ENCODE peak calls at places on chromosomes 6 and 20, in six cellular contexts. One of them, this sample, is unnamed.

GRCh38 chr6:105321207-105321606 is 81.7 kb downstream of the PREP start:
- DNase-seq in GM23338: no peak
- DNase-seq in testis: no peak
- DNase-seq in WTC11: no peak
- DNase-seq in GM10248: no peak
- DNase-seq in glutamatergic neuron: no peak
- DNase-seq in this sample: no peak

GRCh38 chr6:83459663-83460062 is 28.8 kb upstream of the ME1 start:
- DNase-seq in GM23338: no peak
- DNase-seq in testis: no peak
- DNase-seq in WTC11: no peak
- DNase-seq in GM10248: no peak
- DNase-seq in glutamatergic neuron: no peak
- DNase-seq in this sample: no peak

GRCh38 chr6:132161283-132161682 is 210.1 kb upstream of the CCN2 start:
- DNase-seq in GM23338: peak
- DNase-seq in testis: no peak
- DNase-seq in WTC11: no peak
- DNase-seq in GM10248: no peak
- DNase-seq in glutamatergic neuron: no peak
- DNase-seq in this sample: no peak

GRCh38 chr6:3748208-3748701 is 3.3 kb downstream of the PXDC1 start:
- DNase-seq in GM23338: peak
- DNase-seq in testis: peak
- DNase-seq in WTC11: peak
- DNase-seq in GM10248: peak
- DNase-seq in glutamatergic neuron: peak
- DNase-seq in this sample: peak

GRCh38 chr20:48404598-48404997 is 423.2 kb downstream of the PREX1 start:
- DNase-seq in GM23338: peak
- DNase-seq in testis: no peak
- DNase-seq in WTC11: no peak
- DNase-seq in GM10248: peak
- DNase-seq in glutamatergic neuron: no peak
- DNase-seq in this sample: peak

GRCh38 chr6:154257074-154257473 is 99.5 kb downstream of the IPCEF1 start:
- DNase-seq in GM23338: no peak
- DNase-seq in testis: no peak
- DNase-seq in WTC11: no peak
- DNase-seq in GM10248: no peak
- DNase-seq in glutamatergic neuron: no peak
- DNase-seq in this sample: no peak

GRCh38 chr20:19888269-19888669 is 128.9 kb upstream of the NAA20 start:
- DNase-seq in GM23338: no peak
- DNase-seq in testis: no peak
- DNase-seq in WTC11: no peak
- DNase-seq in GM10248: no peak
- DNase-seq in glutamatergic neuron: no peak
- DNase-seq in this sample: no peak

GRCh38 chr6:156310701-156311100 is 466.5 kb upstream of the ARID1B start:
- DNase-seq in GM23338: no peak
- DNase-seq in testis: no peak
- DNase-seq in WTC11: no peak
- DNase-seq in GM10248: no peak
- DNase-seq in glutamatergic neuron: no peak
- DNase-seq in this sample: no peak

GRCh38 chr6:73391735-73392134 is 2.9 kb upstream of the DDX43 start:
- DNase-seq in GM23338: no peak
- DNase-seq in testis: no peak
- DNase-seq in WTC11: no peak
- DNase-seq in GM10248: no peak
- DNase-seq in glutamatergic neuron: no peak
- DNase-seq in this sample: no peak

DNA sequence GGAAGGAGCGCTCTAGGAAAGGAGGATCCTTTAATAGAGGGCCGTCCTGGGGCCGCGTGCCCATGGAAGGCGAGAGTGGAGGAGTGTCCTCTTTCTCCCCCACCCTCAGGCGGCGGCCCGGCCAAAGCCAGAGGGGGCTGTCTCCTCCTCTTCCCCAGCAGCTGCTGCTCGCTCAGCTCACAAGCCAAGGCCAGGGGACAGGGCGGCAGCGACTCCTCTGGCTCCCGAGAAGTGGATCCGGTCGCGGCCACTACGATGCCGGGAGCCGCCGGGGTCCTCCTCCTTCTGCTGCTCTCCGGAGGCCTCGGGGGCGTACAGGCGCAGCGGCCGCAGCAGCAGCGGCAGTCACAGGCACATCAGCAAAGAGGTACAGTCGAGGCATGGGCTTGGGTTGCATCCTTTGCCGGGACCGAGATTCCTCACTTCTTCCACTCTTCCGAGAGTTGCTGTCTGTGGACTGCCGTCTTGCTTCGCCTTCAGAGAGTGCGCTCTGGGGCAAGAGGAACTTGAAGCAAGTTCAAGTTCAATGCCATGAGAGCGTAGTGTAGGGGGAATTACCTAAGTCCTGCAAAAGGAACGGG is at the start of gene LAMA2:
- DNase-seq in GM23338: peak
- DNase-seq in testis: peak
- DNase-seq in WTC11: peak
- DNase-seq in GM10248: no peak
- DNase-seq in glutamatergic neuron: peak
- DNase-seq in this sample: no peak
- TF ChIP-seq CTCF in GM23338: peak
- TF ChIP-seq CTCF in testis: peak
- TF ChIP-seq CTCF in WTC11: no peak
- TF ChIP-seq CTCF in GM10248: no peak
- TF ChIP-seq CTCF in glutamatergic neuron: no peak
- TF ChIP-seq CTCF in this sample: no peak

GRCh38 chr20:58495623-58496428 is 19.4 kb downstream of the APCDD1L start:
- DNase-seq in GM23338: no peak
- DNase-seq in testis: no peak
- DNase-seq in WTC11: no peak
- DNase-seq in GM10248: no peak
- DNase-seq in glutamatergic neuron: no peak
- DNase-seq in this sample: no peak
- TF ChIP-seq CTCF in GM23338: no peak
- TF ChIP-seq CTCF in testis: no peak
- TF ChIP-seq CTCF in WTC11: no peak
- TF ChIP-seq CTCF in GM10248: no peak
- TF ChIP-seq CTCF in glutamatergic neuron: no peak
- TF ChIP-seq CTCF in this sample: no peak

GRCh38 chr6:95819939-95820338 is 195.8 kb upstream of the FUT9 start:
- DNase-seq in GM23338: peak
- DNase-seq in testis: no peak
- DNase-seq in WTC11: peak
- DNase-seq in GM10248: no peak
- DNase-seq in glutamatergic neuron: no peak
- DNase-seq in this sample: no peak
- TF ChIP-seq CTCF in GM23338: peak
- TF ChIP-seq CTCF in testis: no peak
- TF ChIP-seq CTCF in WTC11: no peak
- TF ChIP-seq CTCF in GM10248: peak
- TF ChIP-seq CTCF in glutamatergic neuron: no peak
- TF ChIP-seq CTCF in this sample: peak

GRCh38 chr6:30908700-30909099 is 693 bp downstream of the GTF2H4 start:
- DNase-seq in GM23338: no peak
- DNase-seq in testis: no peak
- DNase-seq in WTC11: no peak
- DNase-seq in GM10248: no peak
- DNase-seq in glutamatergic neuron: no peak
- DNase-seq in this sample: no peak

GRCh38 chr6:30902709-30903108 is 5.3 kb upstream of the GTF2H4 start:
- DNase-seq in GM23338: no peak
- DNase-seq in testis: no peak
- DNase-seq in WTC11: no peak
- DNase-seq in GM10248: no peak
- DNase-seq in glutamatergic neuron: no peak
- DNase-seq in this sample: no peak

GRCh38 chr6:30903236-30903635 is 4.8 kb upstream of the GTF2H4 start:
- DNase-seq in GM23338: no peak
- DNase-seq in testis: no peak
- DNase-seq in WTC11: no peak
- DNase-seq in GM10248: no peak
- DNase-seq in glutamatergic neuron: no peak
- DNase-seq in this sample: no peak

GRCh38 chr6:30912746-30913520 is 1.1 kb upstream of the VARS2 start:
- DNase-seq in GM23338: no peak
- DNase-seq in testis: no peak
- DNase-seq in WTC11: no peak
- DNase-seq in GM10248: no peak
- DNase-seq in glutamatergic neuron: no peak
- DNase-seq in this sample: no peak

GRCh38 chr6:30907758-30908591 is at the start of gene GTF2H4:
- DNase-seq in GM23338: peak
- DNase-seq in testis: peak
- DNase-seq in WTC11: peak
- DNase-seq in GM10248: peak
- DNase-seq in glutamatergic neuron: peak
- DNase-seq in this sample: peak
- TF ChIP-seq CTCF in GM23338: no peak
- TF ChIP-seq CTCF in testis: no peak
- TF ChIP-seq CTCF in WTC11: no peak
- TF ChIP-seq CTCF in GM10248: no peak
- TF ChIP-seq CTCF in glutamatergic neuron: no peak
- TF ChIP-seq CTCF in this sample: no peak

GRCh38 chr6:150267686-150268561 is 100.9 kb upstream of the IYD start:
- DNase-seq in GM23338: peak
- DNase-seq in testis: no peak
- DNase-seq in WTC11: no peak
- DNase-seq in GM10248: no peak
- DNase-seq in glutamatergic neuron: peak
- DNase-seq in this sample: no peak
- TF ChIP-seq CTCF in GM23338: no peak
- TF ChIP-seq CTCF in testis: no peak
- TF ChIP-seq CTCF in WTC11: no peak
- TF ChIP-seq CTCF in GM10248: no peak
- TF ChIP-seq CTCF in glutamatergic neuron: no peak
- TF ChIP-seq CTCF in this sample: no peak

DNA sequence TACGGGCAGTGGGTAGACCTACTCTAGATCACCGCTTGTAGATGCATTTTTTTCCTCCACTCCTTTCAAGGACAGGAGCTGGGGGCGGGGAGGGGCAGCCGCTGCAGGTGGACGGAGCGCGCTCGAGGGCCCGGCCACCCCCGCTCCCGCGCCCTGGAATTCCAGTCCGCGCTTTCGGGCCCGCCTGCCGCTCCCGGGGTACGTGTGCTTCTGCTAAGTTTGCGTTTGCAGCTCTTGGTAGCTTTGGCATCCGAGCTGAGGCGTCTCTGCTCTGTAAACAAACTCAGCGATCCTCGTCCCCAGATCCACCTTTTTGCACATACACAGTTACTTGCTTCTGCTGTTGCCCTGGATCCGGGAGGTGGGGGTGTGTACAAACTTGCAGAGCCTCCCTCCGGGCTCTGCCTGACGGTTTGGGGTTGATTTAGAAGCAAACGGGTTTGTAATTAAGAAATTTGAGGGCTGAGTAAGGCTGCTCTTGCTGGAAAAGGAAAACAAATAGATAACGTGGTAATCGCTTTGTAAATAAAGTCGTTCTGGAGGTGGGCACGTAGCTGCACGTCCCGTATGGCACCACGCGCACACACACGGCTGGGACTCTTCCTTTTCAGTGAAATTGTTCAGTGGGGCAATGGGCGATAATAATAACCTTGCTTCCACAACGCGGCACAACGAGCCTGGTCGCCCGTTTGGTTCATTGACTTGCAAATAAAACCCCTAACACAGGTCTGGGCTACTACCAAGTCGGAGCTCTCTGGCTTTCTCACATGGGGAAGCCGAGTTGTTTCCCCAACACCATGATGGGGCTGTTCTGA is 998 bp upstream of the CITED2 start:
- DNase-seq in GM23338: peak
- DNase-seq in testis: peak
- DNase-seq in WTC11: peak
- DNase-seq in GM10248: peak
- DNase-seq in glutamatergic neuron: peak
- DNase-seq in this sample: peak
- TF ChIP-seq CTCF in GM23338: peak
- TF ChIP-seq CTCF in testis: no peak
- TF ChIP-seq CTCF in WTC11: no peak
- TF ChIP-seq CTCF in GM10248: no peak
- TF ChIP-seq CTCF in glutamatergic neuron: no peak
- TF ChIP-seq CTCF in this sample: no peak